ENCODE peak calls at places on chromosomes 5 and 9, in four cellular contexts. O, Q, E and Z are unnamed samples.

GRCh38 chr9:135221576-135221950 is 134.1 kb downstream of the OLFM1 start:
- DNase-seq in Q (no peak), E (no peak), O (no peak), Z (no peak)

GRCh38 chr5:135887881-135888614 is 7.6 kb downstream of the IL9 start:
- DNase-seq in O (no peak), E (peak; percentile 20), Q (peak; percentile 44), Z (no peak)

GRCh38 chr9:115008536-115008935 is 78.1 kb upstream of the TNFSF8 start:
- DNase-seq in E (peak; percentile 78), Q (peak; percentile 70), O (no peak), Z (no peak)

GRCh38 chr5:132114150-132115121 is 40.8 kb downstream of the CSF2 start:
- DNase-seq in Q (no peak), O (no peak), E (no peak), Z (no peak)

GRCh38 chr9:136091582-136092352 is 3.3 kb downstream of the NACC2 start:
- DNase-seq in O (no peak), Q (no peak), E (no peak), Z (no peak)

GRCh38 chr9:13896047-13896446 is 417.9 kb downstream of the NFIB start:
- DNase-seq in E (no peak), O (no peak), Q (no peak), Z (no peak)

GRCh38 chr5:17123785-17124184 is 93.6 kb upstream of the BASP1 start:
- DNase-seq in E (no peak), Q (peak; percentile 59), O (no peak), Z (no peak)

GRCh38 chr5:135635471-135635870 is 56.7 kb upstream of the CXCL14 start:
- DNase-seq in Q (no peak), E (no peak), O (no peak), Z (no peak)

GRCh38 chr9:76310991-76311390 is 83.2 kb downstream of the RFK start:
- DNase-seq in Q (no peak), E (no peak), O (no peak), Z (no peak)

GRCh38 chr9:34578241-34579096 is 11.1 kb downstream of the CNTFR start:
- DNase-seq in E (no peak), O (no peak), Q (no peak), Z (no peak)

GRCh38 chr5:17079562-17079961 is 137.9 kb upstream of the BASP1 start:
- DNase-seq in O (no peak), E (no peak), Q (no peak), Z (no peak)

GRCh38 chr5:1144089-1144488 is 32.2 kb upstream of the SLC12A7 start:
- DNase-seq in O (no peak), E (no peak), Q (no peak), Z (no peak)

GRCh38 chr9:117224676-117225075 is 190.2 kb downstream of the ASTN2 start:
- DNase-seq in Q (no peak), O (peak; percentile 34), E (no peak), Z (no peak)

GRCh38 chr9:366620-367019 is 152.0 kb downstream of the DOCK8 start:
- DNase-seq in E (no peak), Q (no peak), O (no peak), Z (no peak)

GRCh38 chr9:112380102-112380581 is at the start of gene HSDL2:
- DNase-seq in Q (no peak), E (peak; percentile 30), O (no peak), Z (no peak)

GRCh38 chr9:124082622-124083021 is 71.1 kb downstream of the LHX2 start:
- DNase-seq in O (no peak), Q (no peak), E (no peak), Z (no peak)

GRCh38 chr9:21110708-21111576 is 30.7 kb downstream of the IFNW1 start:
- DNase-seq in Q (no peak), O (no peak), E (peak; percentile 79), Z (no peak)

GRCh38 chr5:3277590-3278196 is 317.9 kb upstream of the IRX1 start:
- DNase-seq in E (no peak), Q (no peak), O (peak; percentile 23), Z (no peak)

GRCh38 chr5:91293131-91293530 is 90.0 kb downstream of the ARRDC3 start:
- DNase-seq in Q (no peak), E (no peak), O (no peak), Z (no peak)

GRCh38 chr9:112299514-112299913 is 33.9 kb downstream of the PTBP3 start:
- DNase-seq in E (peak; percentile 24), O (no peak), Q (no peak), Z (no peak)

GRCh38 chr9:117704597-117704996 is 394 bp downstream of the TLR4 start:
- DNase-seq in Q (no peak), O (no peak), E (no peak), Z (no peak)

GRCh38 chr5:136769900-136770684 is 404.7 kb upstream of the TRPC7 start:
- DNase-seq in Q (peak; percentile 80), O (peak; percentile 53), E (peak; percentile 79), Z (no peak)

GRCh38 chr9:20031836-20032235 is 243.0 kb upstream of the SLC24A2 start:
- DNase-seq in O (no peak), E (peak; percentile 4), Q (no peak), Z (no peak)

GRCh38 chr9:133453651-133454050 is 6.1 kb upstream of the CACFD1 start:
- DNase-seq in E (no peak), O (no peak), Q (no peak), Z (no peak)

GRCh38 chr5:132184588-132184987 is 43.1 kb downstream of the P4HA2 start:
- DNase-seq in O (no peak), Q (no peak), E (no peak), Z (no peak)

GRCh38 chr9:126986506-126986951 is 71.9 kb downstream of the RALGPS1 start:
- DNase-seq in E (peak; percentile 63), Q (no peak), O (no peak), Z (no peak)

GRCh38 chr5:177426566-177427210 is at the start of gene GRK6:
- DNase-seq in O (no peak), Q (peak; percentile 63), E (peak; percentile 42), Z (no peak)

GRCh38 chr9:134597957-134598883 is 43.4 kb upstream of the COL5A1 start:
- DNase-seq in Q (no peak), O (no peak), E (no peak), Z (no peak)

GRCh38 chr5:89313804-89314588 is 431.0 kb upstream of the MEF2C start:
- DNase-seq in Q (peak; percentile 45), O (no peak), E (peak; percentile 66), Z (no peak)

GRCh38 chr5:5342784-5343183 is 79.7 kb upstream of the ICE1 start:
- DNase-seq in Q (no peak), E (peak; percentile 59), O (no peak), Z (no peak)

GRCh38 chr9:17574342-17574741 is 4.5 kb upstream of the SH3GL2 start:
- DNase-seq in E (no peak), O (no peak), Q (no peak), Z (no peak)

GRCh38 chr9:99213197-99213596 is 8.5 kb downstream of the ALG2 start:
- DNase-seq in E (no peak), Q (no peak), O (no peak), Z (no peak)

GRCh38 chr5:16713386-16713928 is 96.7 kb upstream of the RETREG1 start:
- DNase-seq in Q (no peak), O (no peak), E (no peak), Z (no peak)

GRCh38 chr9:87519415-87519989 is 21.8 kb downstream of the DAPK1 start:
- DNase-seq in E (no peak), Q (no peak), O (no peak), Z (no peak)
- H3K4me1 ChIP-seq in E (no peaks in the 10 kb centered on the region), Q (peaks cover 31% of the 10 kb centered on the region), O (peaks cover 30% of the 10 kb centered on the region), Z (peaks cover 8% of the 10 kb centered on the region)

GRCh38 chr5:96244696-96245095 is 188.4 kb downstream of the PCSK1 start:
- DNase-seq in Q (no peak), O (no peak), E (no peak), Z (no peak)
- H3K27ac ChIP-seq in Q (no peak overlapping the region), O (no peak overlapping the region), E (no peak overlapping the region), Z (no peak overlapping the region)

DNA sequence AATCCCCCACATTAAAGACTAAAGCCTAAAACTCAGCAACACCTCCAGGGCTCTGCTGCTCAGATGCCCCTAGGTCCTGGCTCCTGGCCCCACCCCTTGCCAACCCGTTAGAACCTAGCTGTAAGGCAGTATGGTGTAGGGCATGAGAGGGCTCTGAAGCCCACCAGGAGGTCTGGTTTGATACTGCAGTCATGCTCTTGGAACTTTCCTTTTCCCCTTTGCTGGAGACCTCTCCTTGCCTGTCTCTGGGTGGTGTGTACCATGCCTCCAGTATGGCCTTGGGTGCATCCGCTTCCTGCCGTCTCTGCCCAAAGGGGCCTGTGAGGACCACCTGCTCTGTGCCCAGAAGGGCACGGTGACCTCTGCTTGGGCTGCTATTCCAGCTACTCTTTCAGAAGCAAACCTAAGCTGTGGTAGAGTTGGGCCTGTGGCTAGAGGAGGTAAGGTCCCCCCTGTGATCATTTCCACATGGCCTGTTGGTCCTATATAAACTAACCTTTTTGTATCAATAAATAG is 3.5 kb downstream of the TENT4A start:
- DNase-seq in O (no peak), Q (peak; percentile 39), E (no peak), Z (no peak)
- H3K4me1 ChIP-seq in O (peaks cover 16% of the 10 kb centered on the region), Q (peaks cover 29% of the 10 kb centered on the region), E (peaks cover 38% of the 10 kb centered on the region), Z (peaks cover 78% of the 10 kb centered on the region)

DNA sequence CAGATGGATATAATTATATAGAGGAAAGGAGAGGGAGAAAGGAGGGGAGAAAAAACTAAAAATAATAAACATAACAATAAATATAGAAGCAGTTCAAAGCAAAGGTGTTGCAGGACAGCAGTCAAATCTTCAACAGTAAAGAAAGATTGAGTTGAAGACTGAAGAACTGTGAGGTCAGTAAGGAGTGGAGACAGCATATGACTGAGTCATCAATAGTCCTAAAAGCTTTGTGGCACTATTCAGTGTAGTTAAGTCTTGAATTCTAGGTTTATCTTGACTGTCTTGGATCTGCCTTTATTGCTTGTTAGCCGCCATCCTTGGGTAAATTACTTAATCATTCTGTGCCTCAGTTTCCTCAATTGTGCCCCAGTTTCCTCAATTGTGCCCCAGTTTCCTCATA is 137.0 kb downstream of the MRPS30 start:
- DNase-seq in E (peak; percentile 17), Q (no peak), O (no peak), Z (no peak)
- H3K27ac ChIP-seq in E (no peak overlapping the region), Q (no peak overlapping the region), O (no peak overlapping the region), Z (no peak overlapping the region)

DNA sequence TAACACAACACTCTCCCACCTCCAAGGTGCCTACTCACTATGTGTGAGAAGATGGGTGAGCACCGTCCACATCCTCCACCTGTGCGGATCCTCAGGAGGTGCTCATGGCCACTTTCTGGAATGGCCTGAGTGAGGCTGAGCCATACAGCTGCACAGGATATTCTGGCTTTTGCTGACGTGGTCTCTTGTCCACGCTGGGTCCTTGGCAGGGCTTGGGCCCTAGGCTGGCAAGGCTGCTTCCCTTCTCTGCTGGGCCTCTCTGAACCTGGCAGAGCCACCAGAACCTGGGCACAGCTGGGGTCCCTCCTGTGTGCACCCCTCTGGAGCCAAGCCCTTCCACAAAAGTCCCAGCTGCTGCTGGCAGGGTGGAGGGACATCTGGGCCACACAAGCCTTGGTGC is 56.4 kb upstream of the IER5L start:
- DNase-seq in Q (no peak), E (no peak), O (no peak), Z (no peak)
- H3K4me1 ChIP-seq in Q (peaks cover 8% of the 10 kb centered on the region), E (peaks cover 9% of the 10 kb centered on the region), O (peaks cover 6% of the 10 kb centered on the region), Z (peaks cover 12% of the 10 kb centered on the region)

GRCh38 chr5:93598141-93598996 is 15.3 kb downstream of the NR2F1 start:
- DNase-seq in E (no peak), O (no peak), Q (no peak), Z (no peak)
- H3K27ac ChIP-seq in E (no peak overlapping the region), O (no peak overlapping the region), Q (no peak overlapping the region), Z (peak overlapping the region; percentile 74)

DNA sequence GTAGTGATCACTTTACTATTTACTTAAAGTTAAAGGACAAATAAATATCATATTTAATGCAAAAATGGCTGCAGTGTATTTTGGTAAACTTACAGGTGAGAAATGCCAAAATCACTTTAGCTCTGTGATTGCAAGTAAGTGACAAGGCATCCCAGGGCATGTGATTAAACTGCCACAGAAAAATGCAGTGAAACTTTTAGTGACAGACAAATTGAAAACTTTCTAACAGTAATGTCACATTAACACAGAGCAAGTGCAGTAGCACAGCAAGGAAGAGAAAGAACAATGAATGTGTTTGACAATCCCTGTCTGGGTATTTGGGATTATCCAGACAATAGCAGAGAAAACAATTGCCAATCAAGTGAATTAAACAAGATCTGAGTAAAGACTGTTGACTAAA is 606.8 kb downstream of the SLCO4C1 start:
- DNase-seq in O (no peak), E (no peak), Q (no peak), Z (no peak)
- H3K4me1 ChIP-seq in O (peaks cover 5% of the 10 kb centered on the region), E (no peaks in the 10 kb centered on the region), Q (no peaks in the 10 kb centered on the region), Z (no peaks in the 10 kb centered on the region)